ENCODE peak calls at places on chromosomes 3 and 15, in five cellular contexts. One of them, this sample, is unnamed.

GRCh38 chr3:66693461-66693912 is 192.7 kb upstream of the LRIG1 start:
- DNase-seq in tibial nerve: peak
- DNase-seq in ACHN: no peak
- DNase-seq in left colon: peak
- DNase-seq in GM13976: no peak
- DNase-seq in this sample: peak

GRCh38 chr15:23734856-23735255 is 47.8 kb upstream of the NDN start:
- DNase-seq in ACHN: no peak
- DNase-seq in tibial nerve: no peak
- DNase-seq in GM13976: no peak
- DNase-seq in left colon: no peak
- DNase-seq in this sample: no peak

GRCh38 chr15:96416934-96417759 is 86.6 kb downstream of the NR2F2 start:
- DNase-seq in tibial nerve: no peak
- DNase-seq in left colon: no peak
- DNase-seq in ACHN: peak
- DNase-seq in GM13976: no peak
- DNase-seq in this sample: peak

GRCh38 chr15:43293402-43293801 is 26.7 kb upstream of the TGM5 start:
- DNase-seq in tibial nerve: no peak
- DNase-seq in ACHN: no peak
- DNase-seq in GM13976: no peak
- DNase-seq in left colon: no peak
- DNase-seq in this sample: no peak

GRCh38 chr15:64813075-64813474 is 12.4 kb downstream of the PIF1 start:
- DNase-seq in ACHN: peak
- DNase-seq in GM13976: peak
- DNase-seq in tibial nerve: no peak
- DNase-seq in left colon: no peak
- DNase-seq in this sample: peak

GRCh38 chr3:15427182-15427880 is at the start of the genes EAF1 and METTL6:
- DNase-seq in left colon: peak
- DNase-seq in GM13976: peak
- DNase-seq in ACHN: peak
- DNase-seq in tibial nerve: peak
- DNase-seq in this sample: peak

GRCh38 chr15:85667491-85668424 is 127.0 kb downstream of the KLHL25 start:
- DNase-seq in GM13976: peak
- DNase-seq in ACHN: peak
- DNase-seq in tibial nerve: peak
- DNase-seq in left colon: no peak
- DNase-seq in this sample: no peak

GRCh38 chr3:125045965-125046364 is 9.8 kb downstream of the HEG1 start:
- DNase-seq in left colon: no peak
- DNase-seq in GM13976: no peak
- DNase-seq in ACHN: peak
- DNase-seq in tibial nerve: no peak
- DNase-seq in this sample: no peak

GRCh38 chr3:30007668-30008067 is 598.7 kb upstream of the TGFBR2 start:
- DNase-seq in left colon: no peak
- DNase-seq in tibial nerve: no peak
- DNase-seq in GM13976: no peak
- DNase-seq in ACHN: peak
- DNase-seq in this sample: no peak

GRCh38 chr3:57949779-57950618 is 58.2 kb upstream of the FLNB start:
- DNase-seq in left colon: no peak
- DNase-seq in GM13976: no peak
- DNase-seq in ACHN: peak
- DNase-seq in tibial nerve: no peak
- DNase-seq in this sample: peak

GRCh38 chr15:56261854-56262509 is 18.3 kb upstream of the RFX7 start:
- DNase-seq in ACHN: peak
- DNase-seq in GM13976: no peak
- DNase-seq in tibial nerve: no peak
- DNase-seq in left colon: peak
- DNase-seq in this sample: no peak

GRCh38 chr3:63724987-63725386 is 72.5 kb downstream of the SNTN start:
- DNase-seq in ACHN: peak
- DNase-seq in left colon: no peak
- DNase-seq in GM13976: no peak
- DNase-seq in tibial nerve: no peak
- DNase-seq in this sample: no peak

GRCh38 chr3:167750273-167750971 is 14.9 kb downstream of the SERPINI1 start:
- DNase-seq in GM13976: peak
- DNase-seq in ACHN: no peak
- DNase-seq in tibial nerve: no peak
- DNase-seq in left colon: no peak
- DNase-seq in this sample: no peak

GRCh38 chr3:47339951-47340350 is 40.9 kb upstream of the PTPN23 start:
- DNase-seq in GM13976: no peak
- DNase-seq in ACHN: no peak
- DNase-seq in left colon: no peak
- DNase-seq in tibial nerve: no peak
- DNase-seq in this sample: no peak

GRCh38 chr3:115022835-115023398 is 124.2 kb downstream of the ZBTB20 start:
- DNase-seq in ACHN: no peak
- DNase-seq in left colon: no peak
- DNase-seq in tibial nerve: no peak
- DNase-seq in GM13976: no peak
- DNase-seq in this sample: no peak

GRCh38 chr15:52112203-52112750 is 298 bp downstream of the BCL2L10 start:
- DNase-seq in ACHN: no peak
- DNase-seq in left colon: no peak
- DNase-seq in GM13976: peak
- DNase-seq in tibial nerve: no peak
- DNase-seq in this sample: peak

GRCh38 chr3:155870133-155870944 is at the start of gene GMPS:
- DNase-seq in left colon: peak
- DNase-seq in ACHN: peak
- DNase-seq in GM13976: peak
- DNase-seq in tibial nerve: peak
- DNase-seq in this sample: peak

GRCh38 chr3:23884481-23884880 is 32.3 kb downstream of the NKIRAS1 start:
- DNase-seq in ACHN: peak
- DNase-seq in left colon: no peak
- DNase-seq in GM13976: no peak
- DNase-seq in tibial nerve: no peak
- DNase-seq in this sample: no peak

GRCh38 chr15:52309154-52309548 is 13.5 kb upstream of the MYO5C start:
- DNase-seq in left colon: no peak
- DNase-seq in ACHN: no peak
- DNase-seq in tibial nerve: no peak
- DNase-seq in GM13976: no peak
- DNase-seq in this sample: no peak

GRCh38 chr3:181999314-181999713 is 287.6 kb downstream of the SOX2 start:
- DNase-seq in left colon: no peak
- DNase-seq in tibial nerve: no peak
- DNase-seq in ACHN: no peak
- DNase-seq in GM13976: peak
- DNase-seq in this sample: no peak

GRCh38 chr15:41827880-41828746 is at the start of gene JMJD7:
- DNase-seq in tibial nerve: peak
- DNase-seq in GM13976: peak
- DNase-seq in ACHN: peak
- DNase-seq in left colon: peak
- DNase-seq in this sample: peak

GRCh38 chr3:71356272-71356671 is 227.3 kb downstream of the FOXP1 start:
- DNase-seq in GM13976: no peak
- DNase-seq in tibial nerve: no peak
- DNase-seq in left colon: no peak
- DNase-seq in ACHN: peak
- DNase-seq in this sample: no peak